ENCODE peak calls at places on chromosome 14, in five cellular contexts. A, Q, S, B and Y are unnamed samples.

GRCh38 chr14:56185991-56186390 is 67.8 kb downstream of the PELI2 start:
- DNase-seq in A (no peak), Q (no peak), S (no peak), B (no peak), Y (no peak)

GRCh38 chr14:81068384-81068783 is 113.0 kb downstream of the TSHR start:
- DNase-seq in B (no peak), S (no peak), Q (no peak), A (no peak), Y (no peak)

GRCh38 chr14:104551851-104552737 is 27.5 kb upstream of the C14orf180 start:
- DNase-seq in Q (no peak), B (no peak), A (peak; percentile 12), S (no peak), Y (no peak)

GRCh38 chr14:71117839-71118743 is 210.8 kb downstream of the PCNX1 start:
- DNase-seq in A (no peak), B (peak; percentile 78), Q (no peak), S (no peak), Y (no peak)

GRCh38 chr14:52055215-52055614 is 13.6 kb downstream of the NID2 start:
- DNase-seq in B (peak; percentile 43), A (no peak), S (no peak), Q (no peak), Y (no peak)

GRCh38 chr14:77904218-77904617 is 104.3 kb downstream of the ADCK1 start:
- DNase-seq in Q (no peak), A (no peak), S (no peak), B (no peak), Y (no peak)

GRCh38 chr14:102891556-102891955 is 30.9 kb upstream of the AMN start:
- DNase-seq in S (no peak), B (peak; percentile 82), Q (no peak), A (no peak), Y (no peak)

GRCh38 chr14:68627868-68628604 is 164.8 kb downstream of the ZFP36L1 start:
- DNase-seq in S (peak; percentile 57), Q (no peak), B (no peak), A (peak; percentile 77), Y (no peak)

GRCh38 chr14:32258574-32258973 is 55.5 kb upstream of the RNU6-8 start:
- DNase-seq in A (no peak), S (no peak), Q (no peak), B (no peak), Y (no peak)

GRCh38 chr14:65769151-65769550 is 356.6 kb downstream of the FUT8 start:
- DNase-seq in A (no peak), B (no peak), S (no peak), Q (no peak), Y (no peak)

GRCh38 chr14:79405511-79405910 is 805.8 kb downstream of the DIO2 start:
- DNase-seq in A (no peak), B (no peak), Q (no peak), S (no peak), Y (no peak)

GRCh38 chr14:68824517-68825347 is 31.9 kb upstream of the ZFP36L1 start:
- DNase-seq in S (no peak), A (peak; percentile 89), B (peak; percentile 62), Q (no peak), Y (peak; percentile 43)

GRCh38 chr14:105085766-105086165 is 20.5 kb upstream of the GPR132 start:
- DNase-seq in A (no peak), Q (no peak), S (no peak), B (no peak), Y (no peak)

GRCh38 chr14:99792551-99793212 is 531 bp upstream of the EML1 start:
- DNase-seq in A (peak; percentile 44), S (peak; percentile 1), Q (no peak), B (peak; percentile 20), Y (no peak)

GRCh38 chr14:25132734-25133422 is 82.9 kb upstream of the STXBP6 start:
- DNase-seq in B (peak; percentile 55), Q (peak; percentile 66), A (peak; percentile 72), S (peak; percentile 13), Y (peak; percentile 26)

GRCh38 chr14:87133073-87133815 is 859.7 kb downstream of the GALC start:
- DNase-seq in B (peak; percentile 94), S (no peak), Q (no peak), A (no peak), Y (no peak)

GRCh38 chr14:58628381-58628780 is 9.4 kb upstream of the DACT1 start:
- DNase-seq in A (no peak), Q (no peak), B (peak; percentile 29), S (no peak), Y (no peak)

GRCh38 chr14:104011824-104012517 is 69.6 kb upstream of the RD3L start:
- DNase-seq in B (no peak), Q (no peak), S (no peak), A (no peak), Y (no peak)

GRCh38 chr14:100294213-100294962 is 11.9 kb downstream of the SLC25A29 start:
- DNase-seq in S (no peak), A (peak; percentile 72), Q (peak; percentile 65), B (no peak), Y (no peak)

GRCh38 chr14:92877757-92878431 is 45.1 kb upstream of the CHGA start:
- DNase-seq in A (no peak), B (no peak), Q (no peak), S (no peak), Y (no peak)